ENCODE peak calls at places on chromosomes 12 and 14, in nine cellular contexts. E, U, J, S, H, G, F, M and V are unnamed samples.

GRCh38 chr14:100696590-100696989 is 30.1 kb upstream of the DLK1 start:
- ATAC-seq in G (no peak), H (peak), J (no peak), S (no peak), F (no peak), M (peak), U (no peak), E (no peak), V (no peak)

GRCh38 chr14:63594455-63595372 is 47.0 kb downstream of the WDR89 start:
- ATAC-seq in F (no peak), G (no peak), S (no peak), J (no peak), U (no peak), H (no peak), E (no peak), M (no peak), V (no peak)

GRCh38 chr14:32307881-32308582 is 21.1 kb upstream of the AKAP6 start:
- ATAC-seq in H (no peak), F (no peak), U (no peak), J (no peak), M (no peak), G (no peak), S (no peak), E (no peak), V (no peak)

GRCh38 chr12:104689630-104690029 is 232.9 kb downstream of the CHST11 start:
- ATAC-seq in J (no peak), G (no peak), F (no peak), S (no peak), E (no peak), U (no peak), H (peak), M (no peak), V (no peak)

GRCh38 chr12:3725267-3726115 is 27.4 kb downstream of the CRACR2A start:
- ATAC-seq in S (no peak), F (no peak), E (no peak), U (no peak), J (no peak), G (no peak), H (peak), M (no peak), V (no peak)

GRCh38 chr12:69348162-69348938 is at the start of gene LYZ:
- ATAC-seq in S (no peak), H (peak), G (no peak), F (no peak), U (no peak), E (no peak), J (no peak), M (peak), V (no peak)

GRCh38 chr14:53011053-53011462 is 60.2 kb upstream of the FERMT2 start:
- ATAC-seq in M (peak), G (peak), J (no peak), U (no peak), S (peak), H (peak), E (peak), F (no peak), V (no peak)

GRCh38 chr14:95237121-95237876 is 80.0 kb upstream of the DICER1 start:
- ATAC-seq in U (no peak), J (no peak), G (no peak), E (peak), M (no peak), H (no peak), F (no peak), S (no peak), V (no peak)